ENCODE peak calls at places on chromosomes 7 and 10, in six cellular contexts. Y is NB4, T is lower lobe of right lung, U is ELR, A is spleen, K is progenitor cell of endocrine pancreas. S is an unnamed sample.

GRCh38 chr7:22613466-22613865 is 113.5 kb upstream of the STEAP1B start:
- DNase-seq in Y (no peak), T (no peak), U (no peak), A (no peak), K (no peak), S (no peak)

GRCh38 chr10:130743751-130744191 is 567.8 kb downstream of the TCERG1L start:
- DNase-seq in Y (no peak), T (no peak), U (no peak), A (peak), K (no peak), S (no peak)

GRCh38 chr7:111184960-111185359 is 94.0 kb downstream of the LRRN3 start:
- DNase-seq in Y (no peak), T (no peak), U (no peak), A (no peak), K (no peak), S (no peak)

GRCh38 chr7:158280467-158281154 is 307.0 kb downstream of the PTPRN2 start:
- DNase-seq in Y (no peak), T (no peak), U (no peak), A (peak), K (no peak), S (no peak)

GRCh38 chr7:80147543-80148376 is 13.1 kb downstream of the GNAI1 start:
- DNase-seq in Y (no peak), T (no peak), U (peak), A (no peak), K (no peak), S (no peak)

GRCh38 chr10:70657036-70657435 is 15.3 kb upstream of the ADAMTS14 start:
- DNase-seq in Y (no peak), T (no peak), U (no peak), A (no peak), K (no peak), S (no peak)

GRCh38 chr10:100339236-100339635 is 7.8 kb upstream of the SCD start:
- DNase-seq in Y (peak), T (no peak), U (no peak), A (no peak), K (no peak), S (no peak)

GRCh38 chr7:80771523-80771922 is 133.1 kb downstream of the CD36 start:
- DNase-seq in Y (no peak), T (no peak), U (peak), A (no peak), K (no peak), S (no peak)

S was measured in PC-9.